ENCODE peak calls at places on chromosomes 13 and 19, in seven cellular contexts. J is fibroblast of lung; F is ecto neural progenitor cell; A is AG09309; M is activated CD4-positive, alpha-beta T cell treated with anti-CD3 and anti-CD28 coated beads for 24 hours; V is iPS-NIHi11; W is PC-3. S is an unnamed sample.

GRCh38 chr13:98570929-98571372 is 6.0 kb downstream of the STK24 start:
- DNase-seq in V (no peak), F (no peak), A (no peak), M (no peak), W (peak; percentile 89), J (no peak), S (no peak)

GRCh38 chr19:2043864-2044708 is 7.0 kb downstream of the MKNK2 start:
- DNase-seq in F (peak; percentile 51), W (no peak), V (no peak), J (no peak), A (no peak), M (no peak), S (no peak)

GRCh38 chr13:79659161-79659560 is 178.2 kb downstream of the NDFIP2 start:
- DNase-seq in J (peak; percentile 76), A (no peak), W (no peak), M (no peak), F (peak; percentile 55), V (peak; percentile 17), S (no peak)

GRCh38 chr19:4690362-4690761 is 20.2 kb upstream of the MYDGF start:
- DNase-seq in F (no peak), A (no peak), M (no peak), W (no peak), V (no peak), J (no peak), S (no peak)

GRCh38 chr13:91598655-91599054 is 200.2 kb downstream of the GPC5 start:
- DNase-seq in A (no peak), J (no peak), V (no peak), W (no peak), M (no peak), F (no peak), S (no peak)

GRCh38 chr13:50275392-50276063 is 260.3 kb downstream of the KCNRG start:
- DNase-seq in A (no peak), V (no peak), M (no peak), J (no peak), W (no peak), F (no peak), S (peak; percentile 34)

GRCh38 chr13:51935326-51936171 is 73.8 kb downstream of the CCDC70 start:
- DNase-seq in A (no peak), M (no peak), V (peak; percentile 77), J (no peak), F (peak; percentile 59), W (peak; percentile 44), S (no peak)

GRCh38 chr19:3857449-3858003 is 11.3 kb downstream of the ZFR2 start:
- DNase-seq in V (no peak), W (no peak), J (no peak), F (no peak), A (no peak), M (no peak), S (peak; percentile 69)

GRCh38 chr19:5676105-5676671 is 4.1 kb downstream of the MICOS13 start:
- DNase-seq in J (no peak), A (no peak), F (no peak), W (no peak), M (no peak), V (no peak), S (no peak)

GRCh38 chr13:91353494-91353893 is 6.0 kb downstream of the MIR17HG start:
- DNase-seq in V (no peak), W (no peak), F (no peak), M (no peak), A (no peak), J (no peak), S (no peak)

GRCh38 chr19:43675269-43675879 is 5.4 kb upstream of the PLAUR start:
- DNase-seq in M (no peak), V (no peak), F (no peak), J (peak; percentile 23), A (no peak), W (peak; percentile 93), S (no peak)

GRCh38 chr19:12749938-12750521 is 1.6 kb upstream of the BEST2 start:
- DNase-seq in A (no peak), V (no peak), W (peak; percentile 64), M (no peak), J (peak; percentile 41), F (no peak), S (no peak)

GRCh38 chr19:40213251-40213793 is 4.9 kb downstream of the TTC9B start:
- DNase-seq in A (no peak), F (no peak), V (no peak), M (no peak), W (no peak), J (no peak), S (no peak)

GRCh38 chr13:96792736-96793444 is 201.4 kb downstream of the OXGR1 start:
- DNase-seq in A (no peak), F (no peak), J (no peak), V (no peak), W (no peak), M (no peak), S (no peak)

GRCh38 chr13:113586661-113587479 is 2.3 kb downstream of the TFDP1 start:
- DNase-seq in A (no peak), V (no peak), M (no peak), J (no peak), W (no peak), F (peak; percentile 43), S (no peak)

GRCh38 chr19:44553478-44554171 is 24.1 kb upstream of the CEACAM20 start:
- DNase-seq in M (no peak), A (no peak), F (no peak), W (no peak), V (no peak), J (no peak), S (no peak)

GRCh38 chr19:46487178-46487801 is 8.4 kb downstream of the PNMA8B start:
- DNase-seq in V (no peak), M (no peak), F (no peak), J (no peak), A (no peak), W (no peak), S (no peak)

GRCh38 chr13:63337041-63337440 is 1921.4 kb upstream of the PCDH20 start:
- DNase-seq in A (no peak), W (no peak), F (no peak), M (no peak), V (no peak), J (no peak), S (no peak)

GRCh38 chr19:40422428-40423226 is 3.2 kb downstream of the SERTAD1 start:
- DNase-seq in J (no peak), M (no peak), A (no peak), V (no peak), F (no peak), W (no peak), S (no peak)

GRCh38 chr13:24254151-24254810 is 55.1 kb upstream of the C1QTNF9 start:
- DNase-seq in F (no peak), W (no peak), V (no peak), A (no peak), J (peak; percentile 55), M (no peak), S (no peak)

GRCh38 chr19:56294557-56294956 is 20.1 kb downstream of the ZSCAN5A start:
- DNase-seq in M (no peak), W (peak; percentile 80), F (no peak), J (no peak), V (no peak), A (no peak), S (peak; percentile 81)

S was measured in NCI-H774.